ENCODE peak calls at places on chromosome 6, in seven cellular contexts. V is NCI-H2081; X is stimulated activated CD4-positive, alpha-beta T cell treated with anti-CD3 and anti-CD28 coated beads, Interleukin-1b, Interleukin-23, amount 100 ng/mL, for 1 hour; I is NCI-H2171 treated with DMSO at 0.1 percent for 48 hours; D is C1 segment of cervical spinal cord; O is AG08395; F is HFF-Myc. E is an unnamed sample.
A peak's percentile ranks its signal among the peaks of the same experiment; 100 is the strongest.

GRCh38 chr6:15077964-15078363 is 167.9 kb upstream of the JARID2 start:
- DNase-seq in D (no peak), X (no peak), O (no peak), I (no peak), F (no peak), V (peak; percentile 50), E (peak; percentile 92)

GRCh38 chr6:33632603-33633039 is 11.5 kb downstream of the ITPR3 start:
- DNase-seq in I (no peak), D (no peak), V (no peak), O (no peak), X (no peak), F (no peak), E (peak; percentile 84)

GRCh38 chr6:140040391-140040790 is 665.9 kb upstream of the CITED2 start:
- DNase-seq in D (no peak), V (no peak), O (no peak), I (no peak), X (no peak), F (no peak), E (no peak)

GRCh38 chr6:149984778-149985177 is 21.0 kb downstream of the ULBP1 start:
- DNase-seq in F (no peak), X (no peak), D (no peak), V (no peak), I (no peak), O (no peak), E (no peak)

GRCh38 chr6:12363651-12364381 is 73.7 kb downstream of the EDN1 start:
- DNase-seq in X (no peak), I (no peak), D (no peak), V (no peak), O (no peak), F (no peak), E (no peak)

GRCh38 chr6:125718109-125718508 is 31.3 kb upstream of the HEY2 start:
- DNase-seq in X (no peak), O (no peak), I (no peak), V (peak; percentile 45), F (no peak), D (no peak), E (no peak)

GRCh38 chr6:17178754-17179153 is 76.9 kb downstream of the STMND1 start:
- DNase-seq in O (no peak), X (no peak), V (peak; percentile 4), I (peak; percentile 40), D (no peak), F (no peak), E (peak; percentile 53)

GRCh38 chr6:42984001-42984923 is at the start of gene PPP2R5D:
- DNase-seq in I (peak; percentile 99), X (peak; percentile 91), F (peak; percentile 97), O (peak; percentile 98), D (peak; percentile 95), V (peak; percentile 99), E (peak; percentile 100)

GRCh38 chr6:6749791-6750434 is 161.4 kb downstream of the LY86 start:
- DNase-seq in D (no peak), I (no peak), X (no peak), O (peak; percentile 92), F (peak; percentile 87), V (no peak), E (peak; percentile 69)

GRCh38 chr6:111474106-111474505 is 8.9 kb downstream of the REV3L start:
- DNase-seq in I (no peak), D (no peak), V (no peak), F (no peak), O (no peak), X (no peak), E (peak; percentile 41)

GRCh38 chr6:169667716-169668115 is 34.1 kb downstream of the WDR27 start:
- DNase-seq in F (no peak), V (no peak), O (no peak), D (no peak), I (no peak), X (no peak), E (no peak)

GRCh38 chr6:91566467-91566866 is 979.6 kb upstream of the MAP3K7 start:
- DNase-seq in X (no peak), I (no peak), D (no peak), O (no peak), F (no peak), V (no peak), E (no peak)

GRCh38 chr6:3987072-3987471 is 91.9 kb downstream of the FAM217A start:
- DNase-seq in F (peak; percentile 14), X (no peak), I (no peak), O (no peak), V (no peak), D (no peak), E (no peak)

GRCh38 chr6:30075094-30075986 is at the start of gene RNF39:
- DNase-seq in I (peak; percentile 64), X (no peak), F (no peak), V (peak; percentile 21), D (no peak), O (no peak), E (peak; percentile 30)

GRCh38 chr6:169454204-169454871 is 200.7 kb upstream of the THBS2 start:
- DNase-seq in O (peak; percentile 85), I (no peak), F (peak; percentile 27), D (no peak), X (no peak), V (no peak), E (no peak)

GRCh38 chr6:117498159-117498558 is 15.7 kb downstream of the DCBLD1 start:
- DNase-seq in X (no peak), O (peak; percentile 55), F (peak; percentile 70), V (no peak), D (no peak), I (no peak), E (no peak)

GRCh38 chr6:154402081-154402780 is 45.6 kb upstream of the IPCEF1 start:
- DNase-seq in I (no peak), O (no peak), X (no peak), F (no peak), D (no peak), V (no peak), E (no peak)

GRCh38 chr6:95120984-95121383 is 456.4 kb upstream of the MANEA start:
- DNase-seq in O (no peak), I (peak; percentile 34), D (no peak), F (no peak), V (peak; percentile 21), X (no peak), E (no peak)

GRCh38 chr6:111553580-111553979 is 52.1 kb downstream of the TRAF3IP2 start:
- DNase-seq in V (peak; percentile 52), X (no peak), D (no peak), O (no peak), F (no peak), I (no peak), E (no peak)

GRCh38 chr6:43971776-43972126 is 155.5 kb downstream of the MRPL14 start:
- DNase-seq in V (no peak), F (no peak), I (no peak), O (no peak), D (no peak), X (no peak), E (no peak)

GRCh38 chr6:150633466-150633795 is 33.7 kb downstream of the PLEKHG1 start:
- DNase-seq in X (no peak), V (no peak), D (no peak), I (no peak), F (no peak), O (no peak), E (no peak)

GRCh38 chr6:29589423-29590048 is 4.6 kb downstream of the OR2H2 start:
- DNase-seq in X (no peak), I (peak; percentile 38), D (no peak), O (peak; percentile 57), F (peak; percentile 48), V (peak; percentile 31), E (peak; percentile 69)

GRCh38 chr6:87357479-87358196 is 13.0 kb downstream of the C6orf163 start:
- DNase-seq in V (no peak), F (no peak), D (no peak), I (no peak), X (no peak), O (no peak), E (no peak)

GRCh38 chr6:142737368-142738060 is 207.5 kb downstream of the HIVEP2 start:
- DNase-seq in F (no peak), O (no peak), V (no peak), X (no peak), D (no peak), I (peak; percentile 61), E (peak; percentile 27)

GRCh38 chr6:151025076-151025475 is 159.6 kb downstream of the MTHFD1L start:
- DNase-seq in O (no peak), X (no peak), D (no peak), I (no peak), F (no peak), V (no peak), E (no peak)

GRCh38 chr6:68635706-68636513 is 828 bp downstream of the ADGRB3 start:
- DNase-seq in D (no peak), F (no peak), O (no peak), I (peak; percentile 43), V (peak; percentile 44), X (no peak), E (peak; percentile 50)

GRCh38 chr6:110878751-110879539 is 4.4 kb downstream of the AMD1 start:
- DNase-seq in F (no peak), D (peak; percentile 27), V (peak; percentile 6), X (no peak), I (peak; percentile 35), O (peak; percentile 24), E (peak; percentile 54)

GRCh38 chr6:117409420-117409819 is 16.3 kb downstream of the ROS1 start:
- DNase-seq in V (no peak), I (no peak), O (no peak), X (no peak), F (no peak), D (no peak), E (no peak)

GRCh38 chr6:139037490-139037889 is 8.9 kb downstream of the ABRACL start:
- DNase-seq in O (peak; percentile 55), X (no peak), V (no peak), F (peak; percentile 27), I (peak; percentile 13), D (no peak), E (no peak)

GRCh38 chr6:42696526-42697267 is 25.7 kb downstream of the PRPH2 start:
- DNase-seq in V (no peak), D (no peak), O (peak; percentile 84), X (no peak), I (no peak), F (no peak), E (no peak)

GRCh38 chr6:39476151-39476550 is 153.6 kb upstream of the KCNK16 start:
- DNase-seq in D (no peak), I (no peak), F (no peak), X (no peak), O (no peak), V (no peak), E (no peak)

GRCh38 chr6:43952746-43953145 is 174.5 kb downstream of the MRPL14 start:
- DNase-seq in I (no peak), F (no peak), V (no peak), X (no peak), D (no peak), O (no peak), E (peak; percentile 52)

GRCh38 chr6:14925627-14926026 is 320.2 kb upstream of the JARID2 start:
- DNase-seq in V (no peak), D (no peak), O (no peak), I (no peak), X (no peak), F (no peak), E (peak; percentile 67)

GRCh38 chr6:30260036-30260504 is 46.9 kb upstream of the TRIM26 start:
- DNase-seq in I (no peak), D (no peak), X (no peak), F (no peak), O (no peak), V (no peak), E (no peak)

GRCh38 chr6:118935331-118935668 is 341 bp upstream of the MCM9 start:
- DNase-seq in D (no peak), V (no peak), X (no peak), O (no peak), F (no peak), I (no peak), E (no peak)

GRCh38 chr6:151753581-151753980 is 53.9 kb upstream of the ESR1 start:
- DNase-seq in D (no peak), I (no peak), X (no peak), O (no peak), F (no peak), V (no peak), E (no peak)

GRCh38 chr6:39295538-39295937 is 18.7 kb downstream of the KCNK17 start:
- DNase-seq in I (no peak), O (no peak), D (no peak), X (no peak), V (no peak), F (no peak), E (no peak)